ENCODE peak calls at places on chromosome 1, in eight cellular contexts. R, X, K, U, F, N, V and C are unnamed samples.
A peak's percentile ranks its signal among the peaks of the same experiment; 100 is the strongest.

GRCh38 chr1:212752934-212753497 is 38.6 kb downstream of the NSL1 start:
- DNase-seq in F (no peak), V (no peak), X (no peak), N (peak; percentile 39), K (no peak), U (no peak), R (no peak), C (no peak)

GRCh38 chr1:171179323-171180227 is 5.5 kb upstream of the FMO2 start:
- DNase-seq in N (no peak), R (no peak), K (no peak), U (no peak), V (no peak), F (no peak), X (no peak), C (no peak)

GRCh38 chr1:43441166-43441893 is 12.4 kb downstream of the HYI start:
- DNase-seq in K (no peak), R (no peak), X (no peak), F (no peak), N (no peak), U (no peak), V (no peak), C (no peak)

GRCh38 chr1:110433803-110434202 is 17.1 kb upstream of the PROK1 start:
- DNase-seq in F (no peak), R (no peak), X (no peak), K (no peak), N (peak; percentile 29), V (peak; percentile 46), U (peak; percentile 16), C (no peak)

GRCh38 chr1:179003474-179004066 is 22.1 kb upstream of the FAM20B start:
- DNase-seq in R (no peak), V (no peak), X (no peak), N (no peak), F (no peak), U (no peak), K (no peak), C (no peak)

GRCh38 chr1:150514260-150514659 is 1.3 kb upstream of the FALEC start:
- DNase-seq in U (no peak), N (no peak), X (no peak), K (no peak), V (no peak), F (no peak), R (no peak), C (no peak)

GRCh38 chr1:38337711-38338110 is 291.1 kb upstream of the POU3F1 start:
- DNase-seq in X (no peak), R (no peak), N (no peak), K (no peak), U (no peak), F (no peak), V (no peak), C (no peak)

GRCh38 chr1:223717695-223718363 is 5.5 kb downstream of the CAPN2 start:
- DNase-seq in R (no peak), U (no peak), X (no peak), F (no peak), K (no peak), N (no peak), V (no peak), C (no peak)

GRCh38 chr1:192609110-192610079 is 26.6 kb upstream of the RGS13 start:
- DNase-seq in V (no peak), K (peak; percentile 59), U (peak; percentile 73), F (peak; percentile 28), N (no peak), X (no peak), R (no peak), C (no peak)